ENCODE peak calls at places on chromosomes 11 and 22, in four cellular contexts. Z is posterior cingulate gyrus; D is stimulated activated CD4-positive, alpha-beta T cell treated with anti-CD3 and anti-CD28 coated beads, Interleukin-1b, Interleukin-23, amount 100 ng/mL, for 1 hour; G is left ventricle myocardium inferior. W is an unnamed sample.

GRCh38 chr22:29710922-29711593 is 8.7 kb upstream of the CABP7 start:
- DNase-seq in D (no peak), G (peak; percentile 67), Z (no peak), W (no peak)

GRCh38 chr11:96213500-96213899 is 129.5 kb downstream of the MAML2 start:
- DNase-seq in G (no peak), Z (no peak), D (no peak), W (no peak)

GRCh38 chr11:74479340-74480123 is 12.2 kb upstream of the KCNE3 start:
- DNase-seq in D (no peak), G (no peak), Z (no peak), W (no peak)

GRCh38 chr11:69642549-69642912 is 1.6 kb downstream of the CCND1 start:
- DNase-seq in G (peak; percentile 38), Z (peak; percentile 68), D (peak; percentile 48), W (peak; percentile 50)

GRCh38 chr11:108224908-108225786 is 2.3 kb downstream of the ATM start:
- DNase-seq in D (no peak), Z (no peak), G (no peak), W (no peak)

GRCh38 chr11:13375798-13376197 is 87.2 kb downstream of the BTBD10 start:
- DNase-seq in Z (no peak), G (no peak), D (no peak), W (no peak)

GRCh38 chr11:502288-503178 is 4.5 kb downstream of the RNH1 start:
- DNase-seq in G (no peak), Z (peak; percentile 59), D (no peak), W (no peak)

GRCh38 chr11:111541209-111542061 is 915 bp downstream of the LAYN start:
- DNase-seq in D (no peak), G (peak; percentile 46), Z (peak; percentile 73), W (no peak)

GRCh38 chr11:64206457-64207246 is at the start of gene FERMT3:
- DNase-seq in D (no peak), Z (no peak), G (peak; percentile 72), W (peak; percentile 68)

GRCh38 chr11:86365566-86365965 is 9.1 kb upstream of the CCDC81 start:
- DNase-seq in Z (no peak), G (no peak), D (no peak), W (no peak)